ENCODE peak calls at places on chromosomes 6 and 20, in five cellular contexts. G is caudate nucleus; E is pancreas; Y is MM.1S; B is effector memory CD4-positive, alpha-beta T cell. M is an unnamed sample.

GRCh38 chr20:20549699-20550098 is 162.7 kb downstream of the RALGAPA2 start:
- DNase-seq in B (no peak), Y (no peak), G (no peak), E (no peak), M (no peak)

GRCh38 chr20:17533396-17533795 is 2.2 kb upstream of the BFSP1 start:
- DNase-seq in E (no peak), G (peak; percentile 15), B (no peak), Y (peak; percentile 34), M (peak; percentile 10)

GRCh38 chr20:48750941-48751620 is 76.7 kb downstream of the PREX1 start:
- DNase-seq in Y (no peak), G (peak; percentile 74), E (no peak), B (peak; percentile 49), M (peak; percentile 25)

GRCh38 chr6:150915868-150916267 is 50.4 kb downstream of the MTHFD1L start:
- DNase-seq in Y (no peak), G (no peak), B (no peak), E (no peak), M (no peak)

GRCh38 chr6:7125290-7125689 is 17.5 kb downstream of the RREB1 start:
- DNase-seq in Y (no peak), E (no peak), B (no peak), G (no peak), M (no peak)

GRCh38 chr6:8240316-8240715 is 138.0 kb upstream of the EEF1E1 start:
- DNase-seq in B (no peak), Y (no peak), G (no peak), E (no peak), M (no peak)

GRCh38 chr6:170074907-170075306 is 216.0 kb downstream of the DLL1 start:
- DNase-seq in E (no peak), B (no peak), Y (no peak), G (no peak), M (no peak)

GRCh38 chr6:8082954-8083858 is 19.0 kb upstream of the BLOC1S5 start:
- DNase-seq in E (no peak), G (no peak), Y (no peak), B (no peak), M (no peak)

GRCh38 chr20:32560989-32561830 is 23.9 kb downstream of the NOL4L start:
- DNase-seq in B (no peak), Y (no peak), G (no peak), E (peak; percentile 52), M (no peak)

GRCh38 chr6:128482642-128483041 is 37.8 kb downstream of the PTPRK start:
- DNase-seq in B (no peak), G (no peak), E (no peak), Y (no peak), M (no peak)

GRCh38 chr6:138803914-138804313 is 8.0 kb downstream of the ECT2L start:
- DNase-seq in Y (no peak), G (no peak), B (no peak), E (no peak), M (no peak)

GRCh38 chr20:44728835-44729342 is 13.7 kb downstream of the CCN5 start:
- DNase-seq in B (no peak), Y (no peak), G (peak; percentile 39), E (no peak), M (no peak)

GRCh38 chr20:16574656-16575355 is 1.6 kb upstream of the KIF16B start:
- DNase-seq in G (peak; percentile 74), Y (peak; percentile 92), B (peak; percentile 42), E (peak; percentile 98), M (no peak)

GRCh38 chr6:1614448-1614766 is 4.7 kb downstream of the FOXC1 start:
- DNase-seq in G (no peak), B (no peak), Y (no peak), E (no peak), M (no peak)

GRCh38 chr6:43885399-43886066 is 115.5 kb downstream of the VEGFA start:
- DNase-seq in Y (no peak), B (no peak), E (no peak), G (no peak), M (no peak)

GRCh38 chr20:44429419-44430269 is 46.0 kb upstream of the TTPAL start:
- DNase-seq in E (no peak), Y (no peak), B (no peak), G (no peak), M (no peak)

GRCh38 chr6:47932575-47932974 is 150.7 kb downstream of the OPN5 start:
- DNase-seq in B (no peak), G (no peak), E (no peak), Y (no peak), M (no peak)

GRCh38 chr6:123393333-123393732 is 243.4 kb downstream of the TRDN start:
- DNase-seq in B (no peak), E (no peak), G (no peak), Y (peak; percentile 55), M (no peak)

GRCh38 chr6:4374231-4374630 is 238.9 kb upstream of the ECI2 start:
- DNase-seq in Y (no peak), B (no peak), G (no peak), E (no peak), M (no peak)

GRCh38 chr6:67606905-67607828 is 1027.9 kb upstream of the ADGRB3 start:
- DNase-seq in E (no peak), B (no peak), Y (no peak), G (no peak), M (no peak)

GRCh38 chr6:36355819-36356218 is 19.1 kb upstream of the BNIP5 start:
- DNase-seq in E (no peak), B (no peak), Y (no peak), G (peak; percentile 33), M (no peak)

GRCh38 chr6:31396422-31397152 is 6.8 kb upstream of the MICA start:
- DNase-seq in G (peak; percentile 87), Y (peak; percentile 81), E (peak; percentile 91), B (peak; percentile 68), M (peak; percentile 67)

GRCh38 chr6:138833819-138834539 is 38.1 kb downstream of the ECT2L start:
- DNase-seq in G (no peak), Y (no peak), E (no peak), B (no peak), M (no peak)

GRCh38 chr6:13724174-13724573 is 12.5 kb upstream of the RANBP9 start:
- DNase-seq in E (no peak), B (no peak), Y (no peak), G (no peak), M (no peak)

GRCh38 chr20:32292548-32292947 is 15.1 kb downstream of the KIF3B start:
- DNase-seq in B (no peak), Y (no peak), G (no peak), E (no peak), M (no peak)

DNA sequence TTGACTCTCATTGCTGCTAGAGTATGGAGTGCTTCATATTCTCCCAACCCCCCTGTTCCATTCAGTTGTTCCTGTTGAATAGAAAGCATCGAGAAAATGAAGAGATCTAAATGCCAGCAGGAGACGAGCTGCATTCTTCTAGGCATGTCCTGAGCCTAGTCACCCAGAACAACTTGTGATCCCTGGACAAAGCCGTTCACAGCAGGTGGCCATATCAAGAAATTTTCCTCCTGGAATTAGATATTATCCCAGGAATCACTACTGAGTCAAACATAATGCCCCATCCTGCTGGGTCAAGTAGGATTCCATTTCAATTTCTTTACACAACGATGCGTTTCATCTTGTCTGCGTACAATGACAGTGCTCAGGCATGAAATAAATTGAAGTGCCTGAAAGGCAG is 626.1 kb upstream of the EPHA7 start:
- DNase-seq in Y (no peak), G (no peak), B (no peak), E (no peak), M (no peak)
- H3K27ac ChIP-seq in Y (no peak overlapping the region), G (no peak overlapping the region), B (no peak overlapping the region), E (no peak overlapping the region), M (no peak overlapping the region)

DNA sequence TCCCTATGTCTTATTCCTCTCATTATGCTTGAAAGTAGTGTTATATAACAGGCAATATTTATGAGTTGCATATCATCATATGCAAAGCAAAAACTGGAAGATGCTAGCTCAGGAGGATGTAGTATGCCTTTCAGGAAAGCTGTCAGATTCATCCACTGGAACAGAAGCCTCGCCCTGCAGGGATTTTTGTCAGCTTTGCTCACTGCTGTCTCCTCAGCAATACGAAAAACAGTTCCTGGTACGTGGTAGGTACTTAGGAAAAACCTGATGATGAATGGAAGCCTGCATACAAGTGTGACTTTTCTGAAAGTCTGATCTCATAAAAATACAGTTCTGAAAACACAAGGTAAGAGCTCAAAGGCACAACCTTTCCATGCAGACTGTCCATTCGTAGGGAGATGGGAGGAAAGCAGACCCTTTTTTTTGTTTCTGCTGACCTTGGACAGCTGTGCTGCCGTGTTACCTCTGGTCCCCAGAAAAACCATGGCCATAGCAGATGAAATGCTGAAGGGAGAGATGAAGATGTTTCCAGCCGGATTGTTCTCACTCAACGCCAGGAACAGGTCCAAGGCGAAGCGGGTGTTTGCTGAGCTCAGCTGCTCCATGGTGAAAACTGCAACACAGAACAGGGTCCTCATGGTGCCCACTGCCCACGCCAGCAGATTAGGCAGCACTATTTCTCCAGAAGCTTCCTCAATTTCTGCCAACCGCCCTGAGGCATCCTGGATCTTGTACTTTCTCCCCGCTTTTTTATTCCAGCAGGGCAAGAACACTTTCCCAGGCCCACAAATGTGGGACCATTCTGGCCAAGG is 1.5 kb downstream of the SERPINB1 start:
- DNase-seq in G (peak; percentile 82), E (no peak), B (no peak), Y (no peak), M (no peak)
- H3K27ac ChIP-seq in G (peak overlapping the region; percentile 88), E (peak overlapping the region; percentile 98), B (peak overlapping the region; percentile 80), Y (no peak overlapping the region), M (peak overlapping the region; percentile 88)

DNA sequence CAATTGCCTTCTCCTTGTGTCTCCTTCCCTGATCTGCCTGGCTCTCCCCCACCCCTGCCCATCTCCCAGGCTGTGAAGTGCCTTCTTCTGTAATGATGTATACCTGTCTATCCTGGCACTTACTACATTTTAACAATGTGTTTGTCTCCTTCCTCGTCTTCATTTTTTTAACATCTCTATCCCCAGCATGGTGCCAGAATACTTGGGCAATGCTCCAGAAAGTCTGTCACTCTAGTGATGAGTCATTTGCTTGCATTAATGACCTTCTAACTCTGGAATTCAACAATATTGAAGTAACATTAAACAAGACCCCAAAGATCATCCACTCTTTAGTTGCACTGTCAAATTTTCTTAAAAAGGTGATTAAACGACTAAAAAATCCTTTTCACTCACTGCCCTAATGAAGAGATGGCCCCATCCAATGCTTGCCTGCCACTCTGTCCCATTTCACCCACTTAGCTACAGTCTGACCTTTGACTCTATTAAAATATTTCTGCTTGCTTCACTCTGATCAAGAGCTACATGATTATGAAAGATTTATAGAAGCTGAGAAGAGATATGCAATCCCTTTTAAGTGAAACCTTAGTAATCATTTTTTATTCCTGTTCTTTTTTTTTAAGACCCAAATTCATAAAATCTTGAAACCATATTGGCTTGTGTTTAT is 7.7 kb upstream of the KLHL31 start:
- DNase-seq in B (no peak), G (no peak), E (no peak), Y (no peak), M (no peak)
- H3K27ac ChIP-seq in B (no peak overlapping the region), G (no peak overlapping the region), E (no peak overlapping the region), Y (no peak overlapping the region), M (no peak overlapping the region)

DNA sequence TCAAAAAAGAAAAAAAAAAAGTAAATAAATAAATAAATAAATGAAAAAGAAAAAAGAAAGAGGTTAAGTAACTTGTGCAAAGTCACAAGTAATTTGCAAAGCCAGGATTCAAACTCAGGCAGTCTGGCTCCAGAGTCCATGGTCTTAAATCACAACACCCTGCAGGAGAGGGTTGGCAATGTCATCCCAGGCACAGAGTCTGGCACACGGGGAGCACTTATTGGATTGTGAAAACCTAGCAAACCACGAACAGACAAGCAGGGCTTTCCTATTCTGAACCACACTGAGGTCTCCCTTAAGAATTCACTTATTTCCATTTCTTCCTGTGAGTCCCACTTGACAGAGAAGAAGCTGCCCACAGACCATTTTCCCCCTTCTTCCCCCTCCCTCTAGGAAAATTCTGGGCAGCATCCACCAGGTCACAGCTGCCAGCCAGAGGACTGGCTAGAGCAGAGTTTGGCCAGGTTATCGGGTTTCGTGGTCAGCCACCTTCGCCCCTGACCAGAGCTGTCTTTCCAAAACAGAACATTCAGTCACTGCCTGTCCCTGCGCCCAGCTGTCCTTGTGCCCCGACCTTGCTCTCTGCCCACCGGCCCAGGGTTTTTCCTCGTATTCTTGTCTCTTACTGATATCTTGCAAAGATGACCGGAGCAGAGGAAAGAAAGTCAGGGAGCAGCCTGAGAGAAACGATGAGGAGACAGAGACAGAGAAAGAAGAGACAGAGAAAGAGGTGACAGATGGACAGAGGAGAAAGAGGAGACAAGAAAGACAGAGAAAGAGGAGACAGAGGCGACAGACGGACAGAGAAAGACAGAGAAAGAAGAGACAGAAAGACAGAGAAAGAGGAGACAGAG is 106.4 kb upstream of the PTPN1 start:
- DNase-seq in Y (no peak), B (no peak), G (no peak), E (no peak), M (no peak)
- H3K27ac ChIP-seq in Y (no peak overlapping the region), B (no peak overlapping the region), G (no peak overlapping the region), E (no peak overlapping the region), M (no peak overlapping the region)

M was measured in substantia nigra.